ENCODE peak calls at places on chromosomes 11 and 22, in seven cellular contexts. D is activated effector memory CD4-positive, alpha-beta T cell treated with anti-CD3 and anti-CD28 coated beads, Interleukin-2, amount 50 U/mL, for 16 hours; U is NCI-H1048; M is fibroblast of gingiva; H is naive thymus-derived CD8-positive, alpha-beta T cell; B is pulmonary artery endothelial cell; A is RPMI8226. T is an unnamed sample.

GRCh38 chr11:93652161-93652597 is 9.3 kb upstream of the CEP295 start:
- DNase-seq in A (peak; percentile 52), U (no peak), B (no peak), D (no peak), M (peak; percentile 28), H (peak; percentile 23), T (peak; percentile 47)

GRCh38 chr11:2196970-2197770 is 25.6 kb upstream of the TH start:
- DNase-seq in D (peak; percentile 86), B (no peak), H (peak; percentile 63), M (peak; percentile 29), A (peak; percentile 73), U (peak; percentile 64), T (peak; percentile 31)

GRCh38 chr11:12244156-12244555 is 133.2 kb upstream of the PARVA start:
- DNase-seq in B (no peak), H (no peak), U (no peak), D (no peak), A (no peak), M (no peak), T (no peak)

GRCh38 chr11:135037828-135038227 is 625.8 kb upstream of the B3GAT1 start:
- DNase-seq in B (no peak), U (no peak), D (no peak), H (no peak), M (no peak), A (no peak), T (no peak)

GRCh38 chr11:70185348-70186055 is 17.6 kb upstream of the FADD start:
- DNase-seq in M (no peak), A (no peak), B (no peak), D (no peak), H (no peak), U (no peak), T (no peak)

GRCh38 chr22:49523374-49524008 is 304.2 kb downstream of the BRD1 start:
- DNase-seq in A (no peak), M (no peak), B (no peak), D (peak; percentile 22), U (no peak), H (no peak), T (no peak)

GRCh38 chr11:78276311-78276710 is 87.6 kb downstream of the USP35 start:
- DNase-seq in B (no peak), A (no peak), U (no peak), D (no peak), M (no peak), H (no peak), T (no peak)

GRCh38 chr11:24132471-24132870 is 364.4 kb upstream of the LUZP2 start:
- DNase-seq in A (no peak), U (no peak), D (no peak), H (no peak), B (no peak), M (no peak), T (no peak)

GRCh38 chr11:368414-369335 is 624 bp upstream of the B4GALNT4 start:
- DNase-seq in B (no peak), U (no peak), H (no peak), A (no peak), D (no peak), M (no peak), T (no peak)

GRCh38 chr22:47940211-47940610 is 1177.8 kb downstream of the TBC1D22A start:
- DNase-seq in B (no peak), A (no peak), H (no peak), D (no peak), U (no peak), M (no peak), T (no peak)

GRCh38 chr11:2774173-2775082 is 74.6 kb upstream of the KCNQ1OT1 start:
- DNase-seq in A (no peak), H (no peak), U (no peak), B (no peak), D (peak; percentile 31), M (no peak), T (no peak)

GRCh38 chr11:13332124-13332523 is 54.5 kb downstream of the BMAL1 start:
- DNase-seq in B (no peak), U (no peak), H (no peak), A (no peak), D (no peak), M (no peak), T (no peak)

T was measured in smooth muscle cell of the brain vasculature.